ENCODE peak calls at places on chromosomes 11 and 22, in four cellular contexts. V, I, J and L are unnamed samples.
A peak's percentile ranks its signal among the peaks of the same experiment; 100 is the strongest.

GRCh38 chr22:22855617-22856308 is 31.9 kb upstream of the IGLL5 start:
- DNase-seq in V (no peak), I (peak; percentile 5), J (no peak), L (no peak)

GRCh38 chr11:20035701-20036601 is 124.3 kb downstream of the DBX1 start:
- DNase-seq in V (no peak), I (peak; percentile 84), J (no peak), L (no peak)

GRCh38 chr22:27973851-27974250 is 54.8 kb upstream of the PITPNB start:
- DNase-seq in V (no peak), I (no peak), J (no peak), L (no peak)

GRCh38 chr11:34162507-34162848 is 57.0 kb downstream of the NAT10 start:
- DNase-seq in V (no peak), I (no peak), J (no peak), L (no peak)

GRCh38 chr22:23053912-23054530 is 16.3 kb upstream of the GNAZ start:
- DNase-seq in V (no peak), I (no peak), J (no peak), L (no peak)

GRCh38 chr22:37162221-37163095 is 12.7 kb upstream of the IL2RB start:
- DNase-seq in V (peak; percentile 36), I (no peak), J (peak; percentile 46), L (peak; percentile 68)

GRCh38 chr11:25293166-25293565 is 796.3 kb downstream of the LUZP2 start:
- DNase-seq in V (no peak), I (no peak), J (no peak), L (no peak)

GRCh38 chr11:105790841-105791240 is 181.0 kb downstream of the GRIA4 start:
- DNase-seq in V (no peak), I (no peak), J (no peak), L (no peak)

GRCh38 chr11:134365011-134365925 is 33.5 kb downstream of the GLB1L2 start:
- DNase-seq in V (no peak), I (no peak), J (no peak), L (no peak)

GRCh38 chr22:17587631-17588030 is 24.3 kb downstream of the SLC25A18 start:
- DNase-seq in V (no peak), I (no peak), J (no peak), L (no peak)